ENCODE peak calls at places on chromosome 20, in eight cellular contexts. E is BJ, D is K562, V is bronchial epithelial cell, F is dorsolateral prefrontal cortex, X is uterus, Q is stomach, P is WERI-Rb-1. I is an unnamed sample.

GRCh38 chr20:45630366-45630765 is 718 bp downstream of the WFDC9 start:
- DNase-seq in D (no peak), Q (no peak), E (no peak), P (no peak), X (no peak), F (no peak), V (peak; percentile 8), I (no peak)

GRCh38 chr20:46710149-46710913 is 882 bp downstream of the SLC2A10 start:
- DNase-seq in E (no peak), D (no peak), F (no peak), P (no peak), X (no peak), V (no peak), Q (no peak), I (peak; percentile 15)

GRCh38 chr20:63706852-63707557 is 771 bp downstream of the ARFRP1 start:
- DNase-seq in F (peak; percentile 47), P (peak; percentile 80), Q (no peak), D (peak; percentile 65), V (peak; percentile 55), E (no peak), X (peak; percentile 36), I (no peak)

GRCh38 chr20:21129861-21130260 is 4.0 kb downstream of the KIZ start:
- DNase-seq in X (no peak), F (no peak), V (no peak), Q (no peak), D (no peak), E (no peak), P (no peak), I (no peak)

GRCh38 chr20:62815066-62815991 is 1.5 kb upstream of the COL9A3 start:
- DNase-seq in E (no peak), Q (no peak), D (peak; percentile 60), V (peak; percentile 49), P (no peak), X (no peak), F (no peak), I (no peak)

GRCh38 chr20:8633366-8633765 is 435.5 kb upstream of the PLCB4 start:
- DNase-seq in P (no peak), Q (no peak), E (no peak), D (no peak), F (no peak), X (no peak), V (peak; percentile 8), I (peak; percentile 25)

GRCh38 chr20:50731930-50732690 is 730 bp downstream of the PARD6B start:
- DNase-seq in F (no peak), X (no peak), D (peak; percentile 45), Q (no peak), V (no peak), E (no peak), P (peak; percentile 27), I (no peak)

GRCh38 chr20:4507288-4507719 is 214.4 kb upstream of the PRND start:
- DNase-seq in X (no peak), V (peak; percentile 89), E (peak; percentile 96), P (no peak), D (no peak), F (no peak), Q (no peak), I (peak; percentile 87)

GRCh38 chr20:5465281-5465680 is 148.5 kb upstream of the PROKR2 start:
- DNase-seq in P (no peak), X (no peak), V (no peak), E (no peak), Q (no peak), D (no peak), F (no peak), I (no peak)

GRCh38 chr20:4095639-4096038 is 80.3 kb upstream of the RNF24 start:
- DNase-seq in P (no peak), V (no peak), Q (no peak), F (no peak), X (no peak), D (no peak), E (no peak), I (no peak)

GRCh38 chr20:24303393-24303792 is 166.0 kb upstream of the SYNDIG1 start:
- DNase-seq in F (no peak), X (no peak), E (no peak), P (peak; percentile 64), D (no peak), V (peak; percentile 29), Q (no peak), I (peak; percentile 7)

GRCh38 chr20:41174782-41175181 is 37.4 kb downstream of the PLCG1 start:
- DNase-seq in X (peak; percentile 11), E (no peak), F (no peak), D (no peak), P (peak; percentile 2), V (no peak), Q (peak; percentile 14), I (no peak)

GRCh38 chr20:41175201-41175651 is 37.9 kb downstream of the PLCG1 start:
- DNase-seq in V (no peak), P (peak; percentile 1), F (no peak), X (no peak), Q (peak; percentile 7), E (no peak), D (no peak), I (no peak)

GRCh38 chr20:41176711-41177552 is 39.6 kb downstream of the PLCG1 start:
- DNase-seq in D (no peak), X (no peak), V (no peak), F (peak; percentile 29), Q (peak; percentile 21), P (no peak), E (no peak), I (no peak)

GRCh38 chr20:41174373-41174772 is 37.0 kb downstream of the PLCG1 start:
- DNase-seq in X (peak; percentile 14), D (no peak), P (peak; percentile 3), V (no peak), Q (no peak), E (no peak), F (no peak), I (no peak)

GRCh38 chr20:41175727-41176330 is 38.5 kb downstream of the PLCG1 start:
- DNase-seq in P (no peak), E (no peak), V (no peak), D (no peak), X (no peak), F (no peak), Q (no peak), I (no peak)
- TF ChIP-seq CTCF in P (no peak), E (no peak), V (no peak), D (no peak), X (no peak), F (no peak), Q (no peak), I (no peak)

DNA sequence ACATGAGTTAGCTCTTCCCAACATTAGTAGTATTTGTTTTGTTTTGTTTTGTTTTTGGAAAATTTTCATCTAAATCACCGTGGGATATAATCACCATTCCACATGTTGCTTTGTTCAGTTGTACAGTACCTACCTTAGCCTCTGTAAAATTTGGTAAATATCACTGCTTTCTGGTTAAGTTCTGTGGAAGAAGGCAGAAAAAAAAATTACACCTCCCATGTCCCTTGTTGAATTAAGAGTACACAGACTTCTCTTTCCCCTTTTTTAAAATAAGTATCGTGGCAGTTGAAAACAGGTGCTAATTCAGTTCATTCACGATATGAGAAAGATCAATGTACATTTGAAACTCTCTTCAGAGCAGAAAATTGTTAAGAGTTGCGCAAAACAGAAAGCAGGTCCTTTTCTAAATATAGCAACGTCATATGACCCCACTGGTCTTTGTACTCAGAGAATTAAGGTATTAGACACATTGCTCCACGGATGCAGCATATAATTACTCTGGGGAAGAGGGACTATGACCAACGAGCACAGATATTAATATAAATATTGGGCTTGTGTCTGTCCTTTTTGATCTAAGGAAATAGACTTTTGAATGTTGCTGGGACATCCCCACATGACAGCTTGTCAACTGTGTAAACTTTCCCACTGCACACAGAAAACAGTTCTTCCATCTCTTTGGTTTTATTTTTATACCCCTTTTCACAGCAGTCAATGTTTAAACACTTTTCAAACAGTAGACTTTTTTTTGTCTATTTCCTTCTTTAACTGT is 58.6 kb upstream of the ZNF217 start:
- DNase-seq in F (no peak), E (no peak), D (peak; percentile 39), Q (no peak), X (no peak), P (no peak), V (peak; percentile 35), I (no peak)
- H3K4me3 ChIP-seq in F (no peak overlapping the region), E (no peak overlapping the region), D (peak overlapping the region; percentile 1), Q (no peak overlapping the region), X (no peak overlapping the region), P (peak overlapping the region; percentile 8), V (no peak overlapping the region), I (no peak overlapping the region)

GRCh38 chr20:43096471-43096870 is 93.2 kb downstream of the PTPRT start:
- DNase-seq in F (peak; percentile 77), P (peak; percentile 34), V (no peak), E (no peak), X (no peak), D (no peak), Q (no peak), I (no peak)

DNA sequence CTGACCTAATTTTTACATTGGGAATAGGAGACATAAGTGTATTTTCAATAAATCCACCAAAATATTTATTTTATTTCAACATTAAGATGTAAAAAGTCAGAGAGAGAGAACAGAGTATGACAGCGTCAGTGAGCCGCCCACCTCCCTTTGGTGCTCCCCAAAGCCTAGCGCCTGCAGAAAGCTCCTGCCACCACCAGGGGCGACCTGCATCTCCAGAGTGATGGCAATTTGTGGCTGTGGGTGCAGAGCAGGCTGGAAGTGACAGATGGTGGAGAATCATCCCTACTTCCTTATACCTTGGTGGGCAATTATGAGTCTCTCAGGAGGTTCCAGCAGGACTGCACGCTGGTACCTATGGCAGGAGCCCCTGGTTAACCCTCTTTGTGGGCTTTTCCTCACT is 87.3 kb downstream of the PTPRT start:
- DNase-seq in P (peak; percentile 70), D (peak; percentile 35), F (no peak), Q (no peak), E (no peak), V (no peak), X (no peak), I (no peak)
- TF ChIP-seq CTCF in P (peak; percentile 68), D (peak; percentile 53), F (no peak), Q (no peak), E (no peak), V (no peak), X (no peak), I (no peak)

GRCh38 chr20:26276811-26277210 is 580.2 kb upstream of the ZNF337 start:
- DNase-seq in V (no peak), F (no peak), E (peak; percentile 1), Q (no peak), P (peak; percentile 10), X (no peak), D (no peak), I (peak; percentile 1)
- H3K4me3 ChIP-seq in V (no peak overlapping the region), F (no peak overlapping the region), E (no peak overlapping the region), Q (no peak overlapping the region), P (no peak overlapping the region), X (no peak overlapping the region), D (no peak overlapping the region), I (no peak overlapping the region)

GRCh38 chr20:10239954-10240353 is 21.3 kb downstream of the SNAP25 start:
- DNase-seq in Q (peak; percentile 38), D (no peak), P (no peak), F (no peak), V (peak; percentile 93), X (no peak), E (no peak), I (no peak)

GRCh38 chr20:10242166-10242565 is 23.5 kb downstream of the SNAP25 start:
- DNase-seq in Q (no peak), F (no peak), V (no peak), E (no peak), D (no peak), X (no peak), P (no peak), I (no peak)

GRCh38 chr20:10231290-10231689 is 12.7 kb downstream of the SNAP25 start:
- DNase-seq in Q (no peak), V (no peak), X (no peak), F (no peak), P (no peak), D (no peak), E (no peak), I (no peak)

GRCh38 chr20:10240655-10241054 is 22.0 kb downstream of the SNAP25 start:
- DNase-seq in Q (no peak), F (no peak), D (no peak), X (no peak), P (no peak), V (no peak), E (no peak), I (no peak)

GRCh38 chr20:10236540-10237533 is 18.2 kb downstream of the SNAP25 start:
- DNase-seq in V (no peak), P (peak; percentile 78), D (no peak), F (no peak), E (no peak), X (no peak), Q (no peak), I (no peak)
- TF ChIP-seq CTCF in V (no peak), P (peak; percentile 24), D (no peak), F (no peak), E (no peak), X (no peak), Q (no peak), I (no peak)